ENCODE peak calls at places on chromosome 18, in eight cellular contexts. V is GM12865, N is lung, H is osteoblast, X is stomach, L is breast epithelium, J is BE2C, E is fibroblast of lung. P is an unnamed sample.

GRCh38 chr18:43932140-43932539 is 654.9 kb upstream of the SYT4 start:
- DNase-seq in V (no peak), N (no peak), H (no peak), X (no peak), L (no peak), J (no peak), E (peak), P (no peak)

GRCh38 chr18:46250084-46250811 is 146.1 kb downstream of the HAUS1 start:
- DNase-seq in V (peak), N (peak), H (peak), X (peak), L (no peak), J (no peak), E (peak), P (no peak)

GRCh38 chr18:79590191-79591039 is 89.2 kb upstream of the CTDP1 start:
- DNase-seq in V (no peak), N (no peak), H (peak), X (no peak), L (no peak), J (no peak), E (no peak), P (peak)

GRCh38 chr18:1455605-1456004 is 550.9 kb downstream of the ADCYAP1 start:
- DNase-seq in V (no peak), N (no peak), H (no peak), X (no peak), L (no peak), J (no peak), E (no peak), P (no peak)

GRCh38 chr18:73784853-73785252 is 362.8 kb downstream of the FBXO15 start:
- DNase-seq in V (no peak), N (no peak), H (no peak), X (no peak), L (no peak), J (no peak), E (no peak), P (no peak)

GRCh38 chr18:67766930-67767329 is 250.4 kb upstream of the DSEL start:
- DNase-seq in V (peak), N (no peak), H (no peak), X (no peak), L (no peak), J (no peak), E (peak), P (no peak)

GRCh38 chr18:59988098-59988706 is 88.4 kb downstream of the PMAIP1 start:
- DNase-seq in V (peak), N (no peak), H (peak), X (peak), L (no peak), J (peak), E (peak), P (peak)

GRCh38 chr18:74040459-74041332 is 106.9 kb downstream of the FBXO15 start:
- DNase-seq in V (peak), N (peak), H (no peak), X (peak), L (no peak), J (peak), E (no peak), P (peak)

GRCh38 chr18:2961828-2962227 is 51.1 kb downstream of the LPIN2 start:
- DNase-seq in V (peak), N (no peak), H (no peak), X (no peak), L (no peak), J (peak), E (peak), P (no peak)

GRCh38 chr18:31203086-31203793 is 40.6 kb upstream of the DSC1 start:
- DNase-seq in V (no peak), N (peak), H (no peak), X (peak), L (no peak), J (no peak), E (no peak), P (no peak)

GRCh38 chr18:69935319-69936190 is 12.1 kb downstream of the CD226 start:
- DNase-seq in V (peak), N (no peak), H (no peak), X (peak), L (no peak), J (no peak), E (peak), P (no peak)

GRCh38 chr18:48940854-48941531 is 9.8 kb downstream of the SMAD7 start:
- DNase-seq in V (peak), N (no peak), H (peak), X (no peak), L (no peak), J (peak), E (no peak), P (no peak)
- TF ChIP-seq CTCF in V (no peak), N (no peak), H (no peak), X (no peak), L (no peak), J (no peak), E (no peak), P (no peak)

DNA sequence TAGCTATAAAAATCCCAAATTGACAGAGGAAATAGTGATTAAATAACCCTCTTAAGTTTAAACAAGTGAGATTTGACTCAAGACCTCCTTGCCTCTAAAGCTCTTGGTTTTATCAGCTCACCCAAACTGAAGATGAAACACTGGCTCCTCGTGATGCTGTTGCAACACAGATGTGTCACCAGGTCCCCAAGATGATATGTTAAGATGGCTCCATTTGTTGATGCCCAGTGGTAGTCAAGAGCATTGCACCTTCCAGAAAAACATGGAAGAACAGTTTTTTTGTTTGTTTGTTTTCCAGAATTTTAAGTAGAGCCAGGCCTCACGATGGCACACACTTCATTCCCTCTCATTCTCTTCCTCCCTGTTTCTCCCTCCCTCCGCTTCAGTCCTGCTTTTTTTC is 399.8 kb downstream of the TXNL1 start:
- DNase-seq in V (no peak), N (no peak), H (no peak), X (no peak), L (no peak), J (no peak), E (no peak), P (no peak)
- TF ChIP-seq CTCF in V (peak), N (no peak), H (peak), X (no peak), L (no peak), J (peak), E (peak), P (peak)

GRCh38 chr18:7926526-7926925 is 359.4 kb downstream of the PTPRM start:
- DNase-seq in V (no peak), N (no peak), H (no peak), X (peak), L (no peak), J (no peak), E (no peak), P (no peak)
- TF ChIP-seq CTCF in V (no peak), N (no peak), H (peak), X (no peak), L (no peak), J (no peak), E (peak), P (peak)

DNA sequence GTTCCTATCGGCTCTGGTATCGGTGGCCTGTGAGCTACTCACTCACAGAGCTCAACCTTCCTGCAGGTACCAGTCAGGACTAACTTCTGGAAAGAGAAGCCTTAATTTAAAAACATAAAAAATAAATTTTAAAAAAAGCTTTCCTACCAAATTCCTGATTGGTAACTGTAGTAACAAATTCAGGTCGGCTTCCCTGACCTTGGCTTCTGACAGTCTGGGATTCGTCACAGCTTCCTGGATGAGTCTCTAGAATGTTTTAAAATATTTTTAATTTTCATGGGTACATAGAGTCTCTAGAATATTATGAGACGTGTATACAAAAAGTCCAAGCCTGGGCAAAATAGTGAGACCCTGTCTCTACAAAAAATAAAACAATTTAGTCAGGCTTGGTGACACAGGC is 45.0 kb upstream of the MTCL1 start:
- DNase-seq in V (no peak), N (no peak), H (no peak), X (no peak), L (no peak), J (no peak), E (no peak), P (no peak)
- TF ChIP-seq CTCF in V (no peak), N (no peak), H (no peak), X (no peak), L (no peak), J (no peak), E (no peak), P (no peak)

GRCh38 chr18:58858591-58859468 is 5.8 kb upstream of the ZNF532 start:
- DNase-seq in V (no peak), N (peak), H (no peak), X (no peak), L (no peak), J (no peak), E (peak), P (no peak)
- TF ChIP-seq CTCF in V (no peak), N (no peak), H (no peak), X (no peak), L (no peak), J (no peak), E (no peak), P (no peak)

GRCh38 chr18:54327818-54328217 is 29.8 kb downstream of the STARD6 start:
- DNase-seq in V (no peak), N (no peak), H (no peak), X (no peak), L (no peak), J (no peak), E (no peak), P (no peak)

GRCh38 chr18:54335638-54336173 is 22.0 kb downstream of the STARD6 start:
- DNase-seq in V (no peak), N (no peak), H (no peak), X (no peak), L (no peak), J (no peak), E (no peak), P (no peak)

GRCh38 chr18:54329787-54330186 is 27.9 kb downstream of the STARD6 start:
- DNase-seq in V (no peak), N (no peak), H (no peak), X (no peak), L (no peak), J (no peak), E (no peak), P (no peak)

DNA sequence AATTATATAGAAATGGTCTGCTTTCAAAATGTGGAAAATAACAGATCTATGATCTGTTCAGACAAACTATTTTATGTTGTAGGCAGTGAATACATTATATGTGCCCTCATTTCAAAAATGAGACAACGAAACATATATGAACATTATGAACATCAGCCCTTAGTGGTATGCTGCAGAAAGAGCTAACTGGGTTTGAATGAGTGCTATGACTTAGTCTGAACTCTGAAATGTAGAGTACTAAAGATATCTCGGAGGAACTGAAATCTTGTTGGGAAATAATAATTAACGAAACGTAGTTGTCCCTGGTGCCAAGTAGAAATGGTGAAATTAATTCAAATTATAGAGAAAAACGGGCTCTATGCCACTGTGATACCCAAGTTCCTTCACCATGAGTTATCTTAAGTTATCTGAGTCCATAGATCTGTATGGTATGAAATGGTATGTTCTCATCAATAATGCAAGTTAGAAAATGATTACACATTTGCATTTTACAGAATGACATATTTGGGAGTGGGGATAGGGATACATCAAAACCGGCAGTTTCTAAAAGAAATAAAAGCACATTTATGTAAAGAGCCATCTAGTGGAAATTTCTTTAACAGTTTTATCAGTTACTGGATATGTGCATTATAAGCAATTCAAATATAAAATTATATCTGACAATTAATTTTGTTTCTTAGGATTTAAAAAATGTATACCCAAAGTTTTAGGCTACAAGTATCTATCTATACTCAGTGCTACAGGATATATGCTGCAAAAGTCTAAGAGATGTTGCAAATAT is 26.7 kb downstream of the STARD6 start:
- DNase-seq in V (no peak), N (no peak), H (no peak), X (no peak), L (no peak), J (no peak), E (no peak), P (no peak)
- TF ChIP-seq CTCF in V (no peak), N (no peak), H (peak), X (no peak), L (no peak), J (no peak), E (no peak), P (no peak)